ENCODE peak calls at places on chromosome 20, in seven cellular contexts. F is bronchial epithelial cell, B is K562, Z is pancreas, J is dorsolateral prefrontal cortex, S is adrenal gland, V is RWPE2. Y is an unnamed sample.

GRCh38 chr20:31842471-31843157 is 2.8 kb downstream of the FOXS1 start:
- DNase-seq in F (no peak), B (no peak), Z (no peak), J (no peak), S (no peak), V (peak), Y (peak)

GRCh38 chr20:5636127-5636520 is 114.1 kb upstream of the SHLD1 start:
- DNase-seq in F (no peak), B (no peak), Z (no peak), J (no peak), S (no peak), V (no peak), Y (no peak)

GRCh38 chr20:4234128-4234527 is 218.8 kb upstream of the RNF24 start:
- DNase-seq in F (peak), B (no peak), Z (peak), J (no peak), S (peak), V (no peak), Y (no peak)

GRCh38 chr20:32358883-32359632 is 927 bp downstream of the ASXL1 start:
- DNase-seq in F (peak), B (peak), Z (peak), J (peak), S (peak), V (peak), Y (peak)

GRCh38 chr20:32580970-32581838 is 3.9 kb downstream of the NOL4L start:
- DNase-seq in F (no peak), B (peak), Z (no peak), J (no peak), S (no peak), V (no peak), Y (no peak)

GRCh38 chr20:17228624-17229061 is 1.8 kb downstream of the PCSK2 start:
- DNase-seq in F (no peak), B (peak), Z (no peak), J (peak), S (no peak), V (peak), Y (peak)

GRCh38 chr20:52972965-52973819 is 1.0 kb downstream of the TSHZ2 start:
- DNase-seq in F (no peak), B (no peak), Z (peak), J (no peak), S (peak), V (peak), Y (no peak)

GRCh38 chr20:17854307-17854903 is 114.2 kb downstream of the SNX5 start:
- DNase-seq in F (peak), B (peak), Z (peak), J (peak), S (peak), V (no peak), Y (peak)

GRCh38 chr20:62835931-62836861 is 19.3 kb downstream of the COL9A3 start:
- DNase-seq in F (peak), B (no peak), Z (no peak), J (no peak), S (peak), V (peak), Y (no peak)

GRCh38 chr20:7146552-7147219 is 379.2 kb downstream of the BMP2 start:
- DNase-seq in F (no peak), B (no peak), Z (no peak), J (no peak), S (no peak), V (no peak), Y (peak)

GRCh38 chr20:6735913-6736845 is 31.3 kb upstream of the BMP2 start:
- DNase-seq in F (no peak), B (no peak), Z (no peak), J (peak), S (no peak), V (no peak), Y (no peak)

GRCh38 chr20:6026051-6026450 is 27.8 kb downstream of the LRRN4 start:
- DNase-seq in F (peak), B (no peak), Z (no peak), J (no peak), S (no peak), V (no peak), Y (no peak)

GRCh38 chr20:39338977-39339376 is 376.8 kb downstream of the DHX35 start:
- DNase-seq in F (peak), B (no peak), Z (no peak), J (no peak), S (peak), V (no peak), Y (peak)

GRCh38 chr20:63059684-63060056 is 52.9 kb upstream of the BHLHE23 start:
- DNase-seq in F (no peak), B (no peak), Z (no peak), J (peak), S (no peak), V (peak), Y (no peak)

GRCh38 chr20:47607208-47607613 is 105.5 kb downstream of the NCOA3 start:
- DNase-seq in F (peak), B (peak), Z (no peak), J (no peak), S (no peak), V (no peak), Y (no peak)

GRCh38 chr20:316316-317068 is 8.9 kb upstream of the SOX12 start:
- DNase-seq in F (no peak), B (no peak), Z (no peak), J (no peak), S (no peak), V (no peak), Y (no peak)

GRCh38 chr20:19816386-19816785 is 58.3 kb downstream of the RIN2 start:
- DNase-seq in F (no peak), B (no peak), Z (no peak), J (no peak), S (no peak), V (no peak), Y (no peak)

GRCh38 chr20:59219206-59219605 is 55.6 kb downstream of the ZNF831 start:
- DNase-seq in F (no peak), B (no peak), Z (no peak), J (no peak), S (no peak), V (no peak), Y (no peak)

GRCh38 chr20:56799187-56799586 is 170.1 kb downstream of the TFAP2C start:
- DNase-seq in F (no peak), B (no peak), Z (no peak), J (no peak), S (no peak), V (no peak), Y (no peak)

GRCh38 chr20:37946946-37947345 is 44.0 kb downstream of the VSTM2L start:
- DNase-seq in F (no peak), B (no peak), Z (no peak), J (no peak), S (no peak), V (peak), Y (no peak)

GRCh38 chr20:40397483-40397882 is 291.6 kb downstream of the MAFB start:
- DNase-seq in F (no peak), B (peak), Z (no peak), J (no peak), S (no peak), V (no peak), Y (no peak)

GRCh38 chr20:47785900-47786762 is 850 bp upstream of the SULF2 start:
- DNase-seq in F (peak), B (peak), Z (peak), J (peak), S (peak), V (no peak), Y (peak)

GRCh38 chr20:64057628-64058498 is 5.1 kb upstream of the TCEA2 start:
- DNase-seq in F (peak), B (peak), Z (peak), J (peak), S (peak), V (peak), Y (peak)

GRCh38 chr20:4119854-4120209 is 104.5 kb upstream of the RNF24 start:
- DNase-seq in F (no peak), B (no peak), Z (no peak), J (no peak), S (no peak), V (no peak), Y (no peak)

GRCh38 chr20:44217342-44218092 is 6.9 kb upstream of the OSER1 start:
- DNase-seq in F (peak), B (peak), Z (peak), J (peak), S (peak), V (peak), Y (peak)

GRCh38 chr20:44219791-44220190 is 9.2 kb upstream of the OSER1 start:
- DNase-seq in F (no peak), B (no peak), Z (no peak), J (no peak), S (no peak), V (no peak), Y (no peak)

GRCh38 chr20:44219287-44219686 is 8.7 kb upstream of the OSER1 start:
- DNase-seq in F (no peak), B (peak), Z (no peak), J (no peak), S (no peak), V (no peak), Y (no peak)

GRCh38 chr20:44221368-44221767 is 10.8 kb upstream of the OSER1 start:
- DNase-seq in F (no peak), B (no peak), Z (no peak), J (no peak), S (no peak), V (no peak), Y (no peak)

DNA sequence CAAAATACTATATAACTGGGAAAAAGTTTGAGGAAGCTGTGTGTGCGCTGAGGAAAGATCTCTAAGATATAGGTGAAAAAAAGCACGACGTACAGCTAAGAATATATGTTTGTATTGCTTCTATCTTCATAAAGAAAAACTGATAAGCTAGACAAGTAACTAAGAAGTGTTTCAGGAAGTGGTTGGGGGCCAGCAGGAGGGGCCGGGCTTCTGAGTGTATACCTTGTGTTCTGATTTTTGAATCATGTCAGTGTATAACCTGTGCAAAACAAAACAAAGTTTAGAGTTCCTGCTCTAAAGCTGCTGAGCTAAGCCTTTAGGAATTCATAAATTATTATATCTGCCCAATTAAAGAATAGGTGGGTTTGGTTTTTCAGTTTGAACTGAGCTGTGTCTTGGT is 7.9 kb upstream of the OSER1 start:
- DNase-seq in F (no peak), B (no peak), Z (no peak), J (no peak), S (no peak), V (no peak), Y (no peak)
- H3K4me3 ChIP-seq in F (no peak), B (no peak), Z (no peak), J (no peak), S (no peak), V (no peak), Y (peak)

GRCh38 chr20:60482609-60483008 is 524.4 kb downstream of the CDH26 start:
- DNase-seq in F (no peak), B (no peak), Z (no peak), J (no peak), S (no peak), V (no peak), Y (no peak)

GRCh38 chr20:60483371-60483770 is 525.1 kb downstream of the CDH26 start:
- DNase-seq in F (no peak), B (no peak), Z (no peak), J (no peak), S (no peak), V (no peak), Y (no peak)

GRCh38 chr20:60482201-60482600 is 524.0 kb downstream of the CDH26 start:
- DNase-seq in F (no peak), B (no peak), Z (no peak), J (no peak), S (no peak), V (no peak), Y (no peak)

GRCh38 chr20:60481742-60482133 is 523.5 kb downstream of the CDH26 start:
- DNase-seq in F (no peak), B (no peak), Z (no peak), J (no peak), S (no peak), V (no peak), Y (no peak)

GRCh38 chr20:60481051-60481741 is 523.0 kb downstream of the CDH26 start:
- DNase-seq in F (no peak), B (no peak), Z (no peak), J (no peak), S (no peak), V (no peak), Y (no peak)
- TF ChIP-seq CTCF in F (no peak), B (no peak), Z (no peak), J (no peak), S (no peak), V (no peak), Y (no peak)

GRCh38 chr20:49030954-49031619 is 15.0 kb upstream of the CSE1L start:
- DNase-seq in F (no peak), B (no peak), Z (no peak), J (no peak), S (peak), V (no peak), Y (no peak)

GRCh38 chr20:49034070-49034732 is 11.9 kb upstream of the CSE1L start:
- DNase-seq in F (no peak), B (no peak), Z (no peak), J (no peak), S (no peak), V (no peak), Y (no peak)

GRCh38 chr20:49028684-49029083 is 17.4 kb upstream of the CSE1L start:
- DNase-seq in F (peak), B (peak), Z (no peak), J (no peak), S (no peak), V (no peak), Y (no peak)

GRCh38 chr20:49029203-49029602 is 16.9 kb upstream of the CSE1L start:
- DNase-seq in F (no peak), B (no peak), Z (no peak), J (no peak), S (no peak), V (no peak), Y (no peak)

GRCh38 chr20:49032455-49032854 is 13.7 kb upstream of the CSE1L start:
- DNase-seq in F (no peak), B (no peak), Z (no peak), J (no peak), S (no peak), V (no peak), Y (no peak)
- H3K4me3 ChIP-seq in F (no peak), B (no peak), Z (no peak), J (no peak), S (no peak), V (no peak), Y (no peak)

GRCh38 chr20:35621560-35621946 is 5.9 kb downstream of the SPAG4 start:
- DNase-seq in F (no peak), B (no peak), Z (no peak), J (no peak), S (no peak), V (no peak), Y (no peak)
- TF ChIP-seq CTCF in F (no peak), B (no peak), Z (no peak), J (no peak), S (no peak), V (peak), Y (no peak)

GRCh38 chr20:50484271-50484976 is 25.8 kb upstream of the PTPN1 start:
- DNase-seq in F (no peak), B (no peak), Z (no peak), J (no peak), S (no peak), V (no peak), Y (no peak)
- H3K4me3 ChIP-seq in F (no peak), B (no peak), Z (no peak), J (peak), S (no peak), V (no peak), Y (peak)

DNA sequence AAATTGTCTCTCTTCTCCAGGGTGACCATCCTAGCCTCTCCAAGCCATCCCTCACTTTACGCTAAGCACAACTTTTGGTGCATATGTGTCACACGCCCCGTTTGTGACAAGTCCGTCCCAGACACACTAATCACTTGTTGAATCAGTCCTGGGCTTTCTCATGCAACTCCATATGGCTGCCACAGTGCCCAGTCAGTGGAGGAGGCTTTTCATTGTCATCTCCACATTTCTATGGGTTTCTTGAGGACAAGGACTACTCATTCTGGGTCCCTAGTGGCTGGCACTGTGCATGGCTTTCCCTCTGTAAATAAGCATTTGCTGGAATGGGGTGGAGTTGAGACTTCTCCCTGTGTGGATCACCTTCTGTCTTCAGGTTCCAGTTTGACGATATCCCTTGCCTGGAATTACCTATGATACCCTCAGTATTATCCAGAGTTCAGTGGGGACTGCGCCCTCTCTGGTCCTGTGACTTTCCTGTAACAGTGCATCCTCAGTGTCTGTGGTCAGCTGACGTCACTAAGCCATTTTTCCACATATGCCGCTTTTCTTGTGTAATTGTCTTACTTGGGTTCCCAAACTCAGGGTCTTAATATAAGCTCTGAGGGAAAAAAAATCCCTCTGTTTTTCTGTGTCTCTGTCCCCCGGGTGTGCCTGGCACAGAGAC is 59.8 kb upstream of the MYL9 start:
- DNase-seq in F (no peak), B (no peak), Z (peak), J (no peak), S (no peak), V (no peak), Y (no peak)
- TF ChIP-seq CTCF in F (peak), B (no peak), Z (no peak), J (no peak), S (no peak), V (no peak), Y (no peak)

GRCh38 chr20:44715495-44716308 is 533 bp downstream of the CCN5 start:
- DNase-seq in F (no peak), B (no peak), Z (no peak), J (no peak), S (no peak), V (peak), Y (no peak)

GRCh38 chr20:44716309-44717106 is 1.3 kb downstream of the CCN5 start:
- DNase-seq in F (peak), B (no peak), Z (no peak), J (no peak), S (no peak), V (peak), Y (no peak)

GRCh38 chr20:44720617-44720993 is 5.4 kb downstream of the CCN5 start:
- DNase-seq in F (no peak), B (no peak), Z (no peak), J (peak), S (peak), V (peak), Y (peak)

GRCh38 chr20:44719841-44720240 is 4.7 kb downstream of the CCN5 start:
- DNase-seq in F (no peak), B (no peak), Z (no peak), J (no peak), S (no peak), V (no peak), Y (no peak)

DNA sequence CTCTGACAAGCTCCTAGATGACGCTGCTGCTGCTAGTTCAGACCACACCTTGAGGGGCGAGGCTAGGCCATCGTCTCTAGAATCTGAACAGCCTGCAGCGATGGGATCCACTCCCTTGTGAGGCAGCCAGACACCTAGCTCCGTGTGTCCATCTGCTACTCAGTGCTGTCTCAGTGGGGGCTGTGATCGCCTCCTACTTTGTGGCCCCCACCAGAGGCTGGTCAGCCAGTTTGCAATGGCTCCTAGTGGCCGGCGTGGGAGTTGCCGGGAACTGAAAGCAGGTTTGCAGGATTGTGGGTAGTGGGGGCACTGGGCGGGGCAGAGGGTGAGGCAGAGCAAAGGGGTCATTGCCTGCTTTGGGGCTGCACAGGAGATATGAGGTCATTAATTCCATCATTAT is 2.8 kb downstream of the CCN5 start:
- DNase-seq in F (no peak), B (peak), Z (no peak), J (no peak), S (no peak), V (no peak), Y (no peak)
- H3K4me3 ChIP-seq in F (no peak), B (no peak), Z (no peak), J (no peak), S (no peak), V (no peak), Y (no peak)

DNA sequence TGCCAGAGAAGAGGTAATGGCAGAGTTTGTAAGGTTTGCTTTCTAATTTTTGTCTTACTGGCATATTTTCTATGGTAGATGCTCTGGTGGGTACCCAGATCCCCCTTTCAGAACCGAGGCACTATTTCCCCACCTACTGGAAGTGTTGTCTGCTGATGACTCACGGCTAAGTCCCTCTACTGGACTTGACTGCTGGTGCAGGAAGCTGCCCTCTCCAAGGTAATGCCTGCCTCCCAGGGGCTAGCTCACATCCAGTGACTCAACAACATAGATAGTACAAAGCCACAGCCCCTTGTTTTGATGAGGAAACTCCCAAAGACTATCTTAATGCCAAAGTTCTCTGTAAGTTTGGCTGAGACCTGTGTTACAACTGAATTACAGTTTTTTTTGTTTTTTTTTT is 285.4 kb upstream of the FLRT3 start:
- DNase-seq in F (peak), B (no peak), Z (no peak), J (no peak), S (peak), V (peak), Y (no peak)
- TF ChIP-seq CTCF in F (peak), B (no peak), Z (no peak), J (no peak), S (peak), V (peak), Y (no peak)

Y was measured in heart left ventricle.